ENCODE peak calls at places on chromosomes 7 and 10, in seven cellular contexts. H, W, A, R, I, N and D are unnamed samples.
A peak's percentile ranks its signal among the peaks of the same experiment; 100 is the strongest.

GRCh38 chr10:43912469-43912868 is 263.8 kb upstream of the ZNF32 start:
- DNase-seq in H (no peak), W (no peak), A (no peak), R (no peak), I (no peak), N (no peak), D (no peak)

GRCh38 chr7:78066599-78066998 is 268.0 kb downstream of the PHTF2 start:
- DNase-seq in H (peak; percentile 83), W (no peak), A (no peak), R (no peak), I (no peak), N (no peak), D (no peak)

GRCh38 chr7:76343294-76343930 is 15.4 kb downstream of the YWHAG start:
- DNase-seq in H (no peak), W (no peak), A (no peak), R (no peak), I (no peak), N (no peak), D (no peak)

GRCh38 chr10:113957013-113957412 is 86.7 kb upstream of the ADRB1 start:
- DNase-seq in H (no peak), W (no peak), A (no peak), R (peak; percentile 92), I (no peak), N (no peak), D (no peak)

GRCh38 chr7:126005064-126005463 is 1075.4 kb upstream of the POT1 start:
- DNase-seq in H (no peak), W (no peak), A (no peak), R (no peak), I (no peak), N (no peak), D (no peak)

GRCh38 chr10:64086083-64086772 is 565.0 kb downstream of the REEP3 start:
- DNase-seq in H (peak; percentile 15), W (no peak), A (no peak), R (no peak), I (no peak), N (no peak), D (no peak)

GRCh38 chr10:4081691-4082111 is 296.7 kb upstream of the KLF6 start:
- DNase-seq in H (no peak), W (no peak), A (no peak), R (peak; percentile 89), I (no peak), N (no peak), D (no peak)

GRCh38 chr7:36154255-36155212 is 1.5 kb downstream of the EEPD1 start:
- DNase-seq in H (no peak), W (no peak), A (no peak), R (no peak), I (no peak), N (no peak), D (no peak)

GRCh38 chr7:114229251-114229650 is 185.4 kb upstream of the FOXP2 start:
- DNase-seq in H (no peak), W (no peak), A (no peak), R (no peak), I (no peak), N (no peak), D (no peak)

GRCh38 chr10:132264966-132265877 is 42.5 kb downstream of the STK32C start:
- DNase-seq in H (no peak), W (no peak), A (peak; percentile 56), R (peak; percentile 64), I (no peak), N (no peak), D (no peak)

GRCh38 chr7:2048531-2048930 is 184.2 kb downstream of the MAD1L1 start:
- DNase-seq in H (no peak), W (no peak), A (peak; percentile 37), R (no peak), I (no peak), N (no peak), D (no peak)

GRCh38 chr7:100825215-100825671 is 2.1 kb downstream of the EPHB4 start:
- DNase-seq in H (no peak), W (no peak), A (peak; percentile 69), R (peak; percentile 41), I (no peak), N (no peak), D (no peak)

GRCh38 chr10:112873541-112873940 is 76.5 kb upstream of the TCF7L2 start:
- DNase-seq in H (no peak), W (no peak), A (no peak), R (no peak), I (no peak), N (no peak), D (no peak)

GRCh38 chr7:137789215-137789899 is 57.4 kb downstream of the DGKI start:
- DNase-seq in H (no peak), W (no peak), A (no peak), R (no peak), I (no peak), N (no peak), D (no peak)

GRCh38 chr10:27482984-27483956 is 20.8 kb upstream of the RAB18 start:
- DNase-seq in H (peak; percentile 32), W (no peak), A (no peak), R (peak; percentile 22), I (no peak), N (no peak), D (no peak)

GRCh38 chr10:43076311-43076875 is 476 bp upstream of the RET start:
- DNase-seq in H (no peak), W (no peak), A (peak; percentile 66), R (no peak), I (no peak), N (no peak), D (peak; percentile 69)

GRCh38 chr10:61943699-61944444 is 42.4 kb downstream of the ARID5B start:
- DNase-seq in H (no peak), W (peak; percentile 73), A (no peak), R (peak; percentile 71), I (no peak), N (no peak), D (no peak)

GRCh38 chr10:28914721-28915120 is 237.4 kb downstream of the BAMBI start:
- DNase-seq in H (no peak), W (no peak), A (no peak), R (peak; percentile 61), I (no peak), N (no peak), D (no peak)

GRCh38 chr7:94874036-94874745 is 33.2 kb upstream of the PPP1R9A start:
- DNase-seq in H (no peak), W (no peak), A (no peak), R (no peak), I (no peak), N (no peak), D (no peak)

GRCh38 chr7:22444181-22444966 is 55.6 kb downstream of the STEAP1B start:
- DNase-seq in H (no peak), W (peak; percentile 43), A (no peak), R (no peak), I (no peak), N (no peak), D (no peak)

GRCh38 chr7:48052748-48053147 is 17.4 kb downstream of the C7orf57 start:
- DNase-seq in H (no peak), W (peak; percentile 63), A (no peak), R (peak; percentile 70), I (no peak), N (no peak), D (no peak)

GRCh38 chr7:128876127-128876526 is 13.5 kb downstream of the ATP6V1F start:
- DNase-seq in H (no peak), W (no peak), A (no peak), R (no peak), I (no peak), N (no peak), D (no peak)

GRCh38 chr10:124990671-124991625 is 49.0 kb downstream of the ZRANB1 start:
- DNase-seq in H (no peak), W (no peak), A (no peak), R (no peak), I (no peak), N (no peak), D (no peak)